ENCODE peak calls at places on chromosome 1, in five cellular contexts. X is transverse colon, P is astrocyte, L is A549, M is neural progenitor cell. J is an unnamed sample.

GRCh38 chr1:210236840-210237409 is 4.3 kb downstream of the SERTAD4 start:
- DNase-seq in X (peak), P (peak), L (no peak), M (peak), J (peak)

GRCh38 chr1:41580021-41580420 is 95.5 kb upstream of the EDN2 start:
- DNase-seq in X (no peak), P (no peak), L (no peak), M (no peak), J (no peak)

GRCh38 chr1:185864889-185865288 is 130.7 kb downstream of the HMCN1 start:
- DNase-seq in X (no peak), P (peak), L (no peak), M (no peak), J (no peak)

GRCh38 chr1:239389703-239390102 is 3.3 kb downstream of the CHRM3 start:
- DNase-seq in X (no peak), P (no peak), L (no peak), M (no peak), J (no peak)

GRCh38 chr1:143574891-143575520 is 396.8 kb downstream of the FAM72C start:
- DNase-seq in X (no peak), P (no peak), L (no peak), M (no peak), J (no peak)

GRCh38 chr1:103337779-103338178 is 187.7 kb upstream of the RNPC3 start:
- DNase-seq in X (no peak), P (no peak), L (no peak), M (no peak), J (no peak)

GRCh38 chr1:17071794-17072193 is 18.0 kb upstream of the SDHB start:
- DNase-seq in X (no peak), P (no peak), L (no peak), M (no peak), J (no peak)

GRCh38 chr1:204089044-204089751 is 16.3 kb downstream of the SOX13 start:
- DNase-seq in X (peak), P (no peak), L (no peak), M (no peak), J (peak)

GRCh38 chr1:5716126-5716525 is 276.1 kb downstream of the NPHP4 start:
- DNase-seq in X (no peak), P (no peak), L (no peak), M (no peak), J (no peak)

GRCh38 chr1:206029484-206029883 is 5.8 kb upstream of the CTSE start:
- DNase-seq in X (no peak), P (peak), L (no peak), M (no peak), J (peak)

GRCh38 chr1:116365353-116365780 is 7.7 kb upstream of the ATP1A1 start:
- DNase-seq in X (no peak), P (no peak), L (no peak), M (no peak), J (no peak)

GRCh38 chr1:165899461-165899941 is 72.1 kb downstream of the UCK2 start:
- DNase-seq in X (no peak), P (peak), L (no peak), M (no peak), J (peak)

GRCh38 chr1:7406641-7407546 is 364.2 kb upstream of the VAMP3 start:
- DNase-seq in X (no peak), P (no peak), L (no peak), M (no peak), J (no peak)

GRCh38 chr1:226001852-226002666 is 2.9 kb upstream of the SDE2 start:
- DNase-seq in X (peak), P (no peak), L (no peak), M (no peak), J (peak)

GRCh38 chr1:161709373-161709772 is 2.3 kb downstream of the FCRLA start:
- DNase-seq in X (no peak), P (no peak), L (no peak), M (no peak), J (no peak)
- H3K27ac ChIP-seq in X (no peak), P (no peak), L (no peak), M (no peak), J (no peak)

GRCh38 chr1:192817202-192817601 is 8.4 kb downstream of the RGS2 start:
- DNase-seq in X (no peak), P (no peak), L (no peak), M (no peak), J (no peak)

GRCh38 chr1:192812420-192813209 is 3.8 kb downstream of the RGS2 start:
- DNase-seq in X (no peak), P (peak), L (no peak), M (no peak), J (no peak)

GRCh38 chr1:192810253-192810880 is 1.5 kb downstream of the RGS2 start:
- DNase-seq in X (peak), P (peak), L (no peak), M (peak), J (no peak)

GRCh38 chr1:192811594-192812239 is 2.9 kb downstream of the RGS2 start:
- DNase-seq in X (no peak), P (no peak), L (no peak), M (no peak), J (no peak)

DNA sequence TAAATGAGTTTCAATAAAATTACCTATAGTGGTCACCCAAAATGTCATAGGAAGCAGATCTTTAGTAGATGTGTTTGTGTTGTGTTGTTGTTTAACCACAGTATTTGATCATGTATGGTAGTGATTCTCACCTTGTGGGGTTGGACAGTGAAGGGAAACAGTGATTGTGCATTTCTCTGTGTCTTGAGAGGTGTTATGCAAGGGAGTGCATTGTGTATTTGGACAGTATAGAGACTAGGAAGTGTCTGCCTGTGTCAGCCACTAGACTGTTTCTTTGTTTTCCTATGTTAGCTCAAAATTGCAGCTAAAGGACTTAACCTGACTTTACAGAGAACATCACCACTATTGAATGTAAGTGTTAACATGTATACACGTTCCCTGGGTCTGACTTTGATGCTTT is 6.0 kb downstream of the RGS2 start:
- DNase-seq in X (no peak), P (no peak), L (no peak), M (no peak), J (no peak)
- H3K4me3 ChIP-seq in X (no peak), P (no peak), L (no peak), M (no peak), J (no peak)

GRCh38 chr1:156489166-156489934 is 11.2 kb downstream of the MEF2D start:
- DNase-seq in X (no peak), P (no peak), L (no peak), M (peak), J (peak)

GRCh38 chr1:156489935-156490293 is 10.7 kb downstream of the MEF2D start:
- DNase-seq in X (no peak), P (no peak), L (no peak), M (no peak), J (no peak)

GRCh38 chr1:156491151-156491949 is 9.2 kb downstream of the MEF2D start:
- DNase-seq in X (no peak), P (no peak), L (no peak), M (no peak), J (peak)

GRCh38 chr1:156492013-156492590 is 8.5 kb downstream of the MEF2D start:
- DNase-seq in X (no peak), P (no peak), L (no peak), M (no peak), J (no peak)

GRCh38 chr1:156490401-156491032 is 10.1 kb downstream of the MEF2D start:
- DNase-seq in X (peak), P (no peak), L (peak), M (peak), J (peak)
- H3K27ac ChIP-seq in X (peak), P (no peak), L (peak), M (no peak), J (peak)

GRCh38 chr1:20683614-20684013 is 22.4 kb upstream of the DDOST start:
- DNase-seq in X (no peak), P (no peak), L (no peak), M (no peak), J (no peak)
- H3K4me3 ChIP-seq in X (no peak), P (no peak), L (no peak), M (no peak), J (peak)

DNA sequence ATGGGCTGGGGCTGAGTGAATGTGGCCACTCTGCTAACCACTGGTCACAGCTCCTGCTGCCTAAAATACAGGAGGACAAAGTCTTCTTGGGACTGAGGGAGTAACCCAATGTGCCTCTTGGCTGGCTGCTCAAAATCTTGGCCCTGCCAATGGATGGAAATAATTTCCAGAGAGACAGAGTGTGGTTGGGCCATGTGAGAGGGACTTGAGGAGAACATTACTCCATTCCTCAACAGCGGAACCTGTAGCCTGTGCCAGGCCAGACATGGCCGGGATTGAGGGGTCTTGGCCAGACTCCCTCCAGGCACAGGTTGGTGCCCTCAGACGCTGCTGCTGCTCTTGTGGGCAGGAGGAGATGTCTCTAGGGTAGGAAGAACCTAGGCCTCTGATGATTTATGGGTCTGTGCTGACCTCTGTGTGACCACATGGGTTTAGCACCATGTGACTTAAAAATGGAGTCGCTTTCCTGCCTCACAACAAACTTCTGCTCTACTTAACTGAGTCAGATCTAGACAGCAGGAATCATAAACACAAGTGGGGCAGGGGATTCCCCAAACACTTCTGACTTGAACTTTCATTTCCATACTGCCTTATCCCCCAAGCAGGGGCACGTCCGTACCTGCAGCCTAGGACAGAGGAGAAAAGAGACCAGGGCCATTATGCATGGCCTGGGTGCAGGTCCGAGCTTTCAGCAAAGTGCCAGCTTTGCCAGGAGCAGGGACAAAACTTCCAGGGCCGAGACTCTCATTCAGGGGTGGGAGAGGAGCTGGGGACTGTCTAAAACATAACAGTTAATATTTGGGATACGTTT is 79.2 kb downstream of the CD34 start:
- DNase-seq in X (no peak), P (no peak), L (no peak), M (no peak), J (no peak)
- H3K27ac ChIP-seq in X (peak), P (no peak), L (no peak), M (no peak), J (peak)

J was measured in right cardiac atrium.